ENCODE peak calls at places on chromosome 22, in five cellular contexts. T is fibroblast of pulmonary artery; U is stimulated activated CD8-positive, alpha-beta memory T cell treated with anti-CD3 and anti-CD28 coated beads, Interleukin-15, amount 100 ng/mL, for 4 hours; L is nephron progenitor cell; D is A172. W is an unnamed sample.

GRCh38 chr22:32904044-32904443 is 102.5 kb downstream of the TIMP3 start:
- DNase-seq in L (peak; percentile 38), U (no peak), D (peak; percentile 45), T (peak; percentile 59), W (peak; percentile 65)

GRCh38 chr22:42637555-42637954 is 2.8 kb downstream of the ATP5MGL start:
- DNase-seq in D (no peak), U (no peak), L (no peak), T (no peak), W (no peak)

GRCh38 chr22:47146941-47147340 is 384.5 kb downstream of the TBC1D22A start:
- DNase-seq in T (no peak), U (no peak), D (no peak), L (no peak), W (no peak)

GRCh38 chr22:45518580-45518991 is 15.9 kb downstream of the FBLN1 start:
- DNase-seq in T (peak; percentile 27), D (peak; percentile 87), L (no peak), U (no peak), W (no peak)

GRCh38 chr22:24185501-24186351 is 4.4 kb downstream of the SUSD2 start:
- DNase-seq in L (no peak), D (no peak), T (no peak), U (no peak), W (no peak)

GRCh38 chr22:35552186-35552842 is 11.7 kb downstream of the RASD2 start:
- DNase-seq in T (no peak), D (peak; percentile 28), U (peak; percentile 40), L (peak; percentile 80), W (peak; percentile 99)

GRCh38 chr22:26549902-26550497 is 37.7 kb upstream of the TFIP11 start:
- DNase-seq in T (no peak), D (no peak), U (no peak), L (no peak), W (no peak)

GRCh38 chr22:27596133-27596905 is 205.2 kb downstream of the MN1 start:
- DNase-seq in D (no peak), T (no peak), U (no peak), L (peak; percentile 28), W (no peak)

GRCh38 chr22:22425366-22425765 is 83.2 kb downstream of the ZNF280B start:
- DNase-seq in D (no peak), L (no peak), U (no peak), T (no peak), W (no peak)

GRCh38 chr22:34096770-34097169 is 176.5 kb upstream of the LARGE1 start:
- DNase-seq in U (no peak), D (no peak), T (no peak), L (no peak), W (no peak)

GRCh38 chr22:47143249-47143938 is 380.9 kb downstream of the TBC1D22A start:
- DNase-seq in T (no peak), L (no peak), D (no peak), U (no peak), W (no peak)

GRCh38 chr22:42358643-42359558 is 73.3 kb downstream of the NFAM1 start:
- DNase-seq in L (no peak), T (no peak), D (no peak), U (no peak), W (no peak)

GRCh38 chr22:26712158-26712557 is 54.8 kb downstream of the MIAT start:
- DNase-seq in T (no peak), L (no peak), U (no peak), D (no peak), W (no peak)

GRCh38 chr22:42717197-42717967 is 3.3 kb downstream of the A4GALT start:
- DNase-seq in D (peak; percentile 13), U (no peak), T (no peak), L (peak; percentile 47), W (no peak)

GRCh38 chr22:36194971-36195370 is 6.6 kb downstream of the APOL4 start:
- DNase-seq in T (peak; percentile 85), D (peak; percentile 54), L (peak; percentile 48), U (no peak), W (peak; percentile 60)

GRCh38 chr22:41330169-41330568 is 28.8 kb downstream of the ZC3H7B start:
- DNase-seq in L (no peak), T (no peak), U (no peak), D (no peak), W (no peak)

GRCh38 chr22:28594784-28595324 is 84.8 kb downstream of the TTC28 start:
- DNase-seq in U (no peak), D (peak; percentile 34), L (no peak), T (peak; percentile 82), W (peak; percentile 62)

GRCh38 chr22:20213833-20214708 is 54.0 kb downstream of the RTN4R start:
- DNase-seq in D (no peak), U (no peak), T (no peak), L (no peak), W (no peak)

GRCh38 chr22:38153821-38154562 is 27.6 kb downstream of the PLA2G6 start:
- DNase-seq in T (no peak), L (no peak), U (no peak), D (no peak), W (no peak)

GRCh38 chr22:26558246-26558895 is 31.6 kb downstream of the TPST2 start:
- DNase-seq in T (peak; percentile 10), L (no peak), U (no peak), D (no peak), W (no peak)

GRCh38 chr22:43923631-43924548 is at the start of gene PNPLA3:
- DNase-seq in U (peak; percentile 63), D (peak; percentile 34), L (peak; percentile 98), T (peak; percentile 84), W (peak; percentile 96)

GRCh38 chr22:47582067-47582466 is 819.6 kb downstream of the TBC1D22A start:
- DNase-seq in T (no peak), U (no peak), D (no peak), L (no peak), W (no peak)